ENCODE peak calls at places on chromosomes 16 and 17, in seven cellular contexts. U is Calu3, R is cardiac fibroblast, O is upper lobe of right lung, C is progenitor cell of endocrine pancreas, L is pancreas, V is fibroblast of mammary gland. K is an unnamed sample.

GRCh38 chr16:85172465-85173071 is 60.3 kb upstream of the CIBAR2 start:
- DNase-seq in R (no peak), V (peak), C (no peak), O (no peak), U (peak), L (no peak), K (no peak)

GRCh38 chr17:57459286-57459915 is 203.1 kb downstream of the MSI2 start:
- DNase-seq in V (peak), L (no peak), U (peak), O (no peak), C (no peak), R (peak), K (peak)

GRCh38 chr16:75138636-75139035 is 9.7 kb upstream of the ZFP1 start:
- DNase-seq in O (no peak), L (no peak), R (no peak), V (peak), C (no peak), U (no peak), K (no peak)

GRCh38 chr16:73172621-73173312 is 124.8 kb upstream of the ZFHX3 start:
- DNase-seq in O (peak), L (peak), V (peak), R (peak), C (no peak), U (peak), K (no peak)

GRCh38 chr16:81492965-81493754 is 48.6 kb downstream of the CMIP start:
- DNase-seq in O (no peak), R (no peak), L (no peak), U (no peak), C (no peak), V (no peak), K (no peak)

GRCh38 chr16:16178455-16179162 is 44.7 kb downstream of the ABCC6 start:
- DNase-seq in L (no peak), U (no peak), C (no peak), O (no peak), V (no peak), R (no peak), K (no peak)

GRCh38 chr17:32976605-32977004 is 15.0 kb upstream of the SPACA3 start:
- DNase-seq in U (no peak), L (no peak), R (no peak), O (no peak), V (no peak), C (no peak), K (no peak)

GRCh38 chr16:81567987-81568748 is 123.6 kb downstream of the CMIP start:
- DNase-seq in R (peak), V (peak), O (no peak), C (no peak), U (peak), L (peak), K (no peak)

GRCh38 chr17:16923904-16924700 is 47.8 kb downstream of the TNFRSF13B start:
- DNase-seq in C (no peak), R (no peak), O (peak), V (no peak), L (peak), U (no peak), K (no peak)

GRCh38 chr17:82974136-82974952 is 105.1 kb upstream of the METRNL start:
- DNase-seq in R (no peak), V (no peak), O (peak), L (no peak), C (no peak), U (no peak), K (peak)

GRCh38 chr17:82358467-82359350 is at the start of gene TEX19:
- DNase-seq in L (no peak), O (no peak), U (no peak), V (peak), C (no peak), R (no peak), K (peak)

GRCh38 chr17:59406808-59407381 is 75.4 kb downstream of the YPEL2 start:
- DNase-seq in O (no peak), L (no peak), V (peak), U (peak), C (no peak), R (peak), K (no peak)

GRCh38 chr17:63534078-63534570 is 11.0 kb downstream of the KCNH6 start:
- DNase-seq in L (no peak), R (no peak), C (no peak), V (no peak), O (no peak), U (no peak), K (no peak)

GRCh38 chr16:89072216-89073130 is 21.2 kb upstream of the ACSF3 start:
- DNase-seq in R (no peak), V (peak), C (no peak), L (no peak), O (no peak), U (no peak), K (no peak)

GRCh38 chr17:28807925-28808641 is 34.5 kb downstream of the FAM222B start:
- DNase-seq in L (no peak), C (no peak), O (no peak), R (peak), V (peak), U (peak), K (no peak)

GRCh38 chr17:4536742-4537411 is 18.3 kb downstream of the MYBBP1A start:
- DNase-seq in R (peak), C (no peak), V (peak), O (no peak), L (no peak), U (no peak), K (no peak)

GRCh38 chr16:57341062-57341440 is 17.5 kb upstream of the CCL22 start:
- DNase-seq in U (no peak), O (no peak), C (no peak), V (no peak), L (no peak), R (no peak), K (no peak)

GRCh38 chr17:72122002-72122310 is 1.1 kb downstream of the SOX9 start:
- DNase-seq in L (no peak), C (no peak), U (no peak), R (no peak), O (no peak), V (no peak), K (peak)

GRCh38 chr17:72321886-72322285 is 201.1 kb downstream of the SOX9 start:
- DNase-seq in C (no peak), R (no peak), V (no peak), O (no peak), U (no peak), L (peak), K (no peak)

GRCh38 chr17:29368926-29369325 is 21.2 kb upstream of the TAOK1 start:
- DNase-seq in O (no peak), U (no peak), L (no peak), R (no peak), V (no peak), C (no peak), K (no peak)

GRCh38 chr17:4583796-4584124 is 569 bp upstream of the SMTNL2 start:
- DNase-seq in L (no peak), V (no peak), C (no peak), R (no peak), U (no peak), O (no peak), K (no peak)

GRCh38 chr17:36749493-36749892 is 148.1 kb downstream of the MRM1 start:
- DNase-seq in R (no peak), O (no peak), C (no peak), V (no peak), L (no peak), U (no peak), K (no peak)

GRCh38 chr17:32266389-32267269 is 997 bp downstream of the RHBDL3 start:
- DNase-seq in R (no peak), U (peak), V (no peak), O (no peak), L (peak), C (peak), K (peak)

GRCh38 chr16:57591086-57591869 is 37.2 kb upstream of the ADGRG1 start:
- DNase-seq in L (peak), U (peak), O (peak), R (peak), C (peak), V (peak), K (peak)

GRCh38 chr17:30309591-30309990 is 17.8 kb upstream of the BLMH start:
- DNase-seq in U (no peak), R (peak), C (no peak), O (no peak), V (peak), L (no peak), K (no peak)

GRCh38 chr17:67379251-67379630 is 2.2 kb downstream of the PITPNC1 start:
- DNase-seq in C (no peak), O (no peak), R (no peak), U (no peak), V (no peak), L (no peak), K (no peak)

GRCh38 chr17:56891751-56892150 is 22.1 kb downstream of the TRIM25 start:
- DNase-seq in C (no peak), V (no peak), L (peak), R (peak), U (no peak), O (peak), K (no peak)

GRCh38 chr17:27810902-27811557 is 10.7 kb upstream of the NOS2 start:
- DNase-seq in L (no peak), R (peak), U (no peak), C (no peak), O (no peak), V (peak), K (no peak)

GRCh38 chr17:22505660-22506059 is 813.3 kb downstream of the KCNJ18 start:
- DNase-seq in C (no peak), V (no peak), U (no peak), L (no peak), R (no peak), O (no peak), K (no peak)

GRCh38 chr16:89096042-89096717 is 2.5 kb downstream of the ACSF3 start:
- DNase-seq in C (no peak), U (no peak), L (no peak), R (no peak), V (no peak), O (no peak), K (no peak)

GRCh38 chr16:50972899-50973298 is 178.2 kb downstream of the SALL1 start:
- DNase-seq in O (no peak), U (no peak), V (no peak), L (no peak), R (no peak), C (no peak), K (no peak)

GRCh38 chr17:17692353-17693252 is 11.3 kb downstream of the RAI1 start:
- DNase-seq in O (no peak), U (no peak), R (no peak), V (no peak), L (no peak), C (no peak), K (no peak)

GRCh38 chr16:69711115-69711740 is 15.1 kb downstream of the NQO1 start:
- DNase-seq in L (no peak), R (peak), O (peak), U (peak), V (peak), C (no peak), K (no peak)

GRCh38 chr16:87316450-87316922 is 706 bp downstream of the C16orf95 start:
- DNase-seq in V (no peak), C (no peak), U (no peak), R (no peak), O (no peak), L (no peak), K (no peak)

GRCh38 chr17:73210002-73210678 is 17.3 kb downstream of the COG1 start:
- DNase-seq in U (no peak), O (no peak), V (no peak), C (no peak), L (no peak), R (no peak), K (no peak)

GRCh38 chr17:28392491-28392890 is 13.5 kb downstream of the SLC46A1 start:
- DNase-seq in C (no peak), V (peak), O (no peak), L (no peak), R (no peak), U (no peak), K (no peak)

GRCh38 chr16:87593710-87594258 is 8.5 kb upstream of the JPH3 start:
- DNase-seq in C (no peak), R (no peak), L (no peak), V (no peak), U (no peak), O (no peak), K (no peak)

GRCh38 chr17:62179525-62180161 is 114.6 kb upstream of the MED13 start:
- DNase-seq in V (peak), R (peak), C (no peak), L (no peak), O (no peak), U (peak), K (no peak)
- TF ChIP-seq CTCF in V (no peak), R (no peak), C (no peak), L (no peak), O (no peak), U (no peak), K (no peak)

GRCh38 chr17:81302861-81303326 is 7.8 kb upstream of the SLC38A10 start:
- DNase-seq in L (no peak), R (no peak), U (peak), O (no peak), V (no peak), C (no peak), K (no peak)
- TF ChIP-seq CTCF in L (no peak), R (no peak), U (no peak), O (no peak), V (no peak), C (peak), K (no peak)

DNA sequence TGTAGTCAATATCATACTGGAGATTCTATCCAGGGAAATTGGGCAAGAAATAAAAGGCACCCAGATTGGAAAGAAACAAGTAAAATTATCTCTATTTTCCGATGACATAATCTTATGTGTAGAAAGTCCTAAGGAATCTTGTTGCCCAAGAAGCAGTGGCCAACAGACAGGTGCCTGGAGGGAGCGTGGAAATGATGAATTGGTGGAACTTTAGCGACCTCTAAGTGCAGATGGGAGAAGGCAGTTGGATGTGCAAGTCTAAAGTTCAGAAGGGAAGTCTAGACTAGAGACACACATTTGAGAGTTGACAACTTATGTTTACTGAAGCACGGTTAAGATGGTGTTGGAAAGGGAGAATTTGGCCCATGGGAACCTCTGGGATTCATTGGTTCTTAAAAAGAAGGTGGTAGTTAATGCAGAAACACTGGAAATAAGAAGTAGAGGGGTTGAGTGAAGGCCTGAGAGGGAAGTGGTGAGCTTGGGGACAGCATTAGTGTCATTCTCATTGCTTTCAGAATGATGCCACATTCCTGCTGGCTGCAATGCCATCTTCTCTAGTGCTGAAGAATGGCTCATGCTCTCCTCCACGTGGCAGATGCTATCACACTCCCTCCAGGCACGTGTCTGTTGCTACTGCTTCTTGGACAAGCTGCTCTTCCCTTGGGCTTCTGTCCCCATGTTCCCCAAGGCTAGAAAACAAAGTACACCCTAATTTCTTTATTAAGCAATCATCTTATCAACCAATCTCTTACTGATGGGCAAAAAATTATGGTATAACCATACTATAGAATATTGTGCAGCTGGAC is 24.0 kb downstream of the TAT start:
- DNase-seq in U (peak), L (no peak), O (no peak), R (no peak), V (no peak), C (no peak), K (no peak)
- TF ChIP-seq CTCF in U (peak), L (no peak), O (no peak), R (no peak), V (no peak), C (no peak), K (no peak)

GRCh38 chr16:19899605-19899955 is 14.9 kb upstream of the GPRC5B start:
- DNase-seq in L (no peak), R (no peak), V (no peak), U (no peak), C (no peak), O (no peak), K (no peak)
- TF ChIP-seq CTCF in L (no peak), R (no peak), V (no peak), U (no peak), C (no peak), O (no peak), K (no peak)

GRCh38 chr17:38746893-38747384 is 1.2 kb downstream of the PCGF2 start:
- DNase-seq in L (no peak), O (no peak), V (no peak), U (no peak), R (no peak), C (no peak), K (no peak)

GRCh38 chr17:38749222-38750043 is 1.3 kb upstream of the PCGF2 start:
- DNase-seq in V (peak), O (peak), C (peak), L (peak), R (peak), U (peak), K (peak)

GRCh38 chr17:38746004-38746892 is 1.9 kb downstream of the PCGF2 start:
- DNase-seq in L (no peak), C (no peak), V (no peak), U (no peak), R (no peak), O (no peak), K (no peak)

GRCh38 chr17:38748329-38749221 is at the start of gene PCGF2:
- DNase-seq in V (peak), O (peak), U (peak), L (peak), C (peak), R (peak), K (peak)

DNA sequence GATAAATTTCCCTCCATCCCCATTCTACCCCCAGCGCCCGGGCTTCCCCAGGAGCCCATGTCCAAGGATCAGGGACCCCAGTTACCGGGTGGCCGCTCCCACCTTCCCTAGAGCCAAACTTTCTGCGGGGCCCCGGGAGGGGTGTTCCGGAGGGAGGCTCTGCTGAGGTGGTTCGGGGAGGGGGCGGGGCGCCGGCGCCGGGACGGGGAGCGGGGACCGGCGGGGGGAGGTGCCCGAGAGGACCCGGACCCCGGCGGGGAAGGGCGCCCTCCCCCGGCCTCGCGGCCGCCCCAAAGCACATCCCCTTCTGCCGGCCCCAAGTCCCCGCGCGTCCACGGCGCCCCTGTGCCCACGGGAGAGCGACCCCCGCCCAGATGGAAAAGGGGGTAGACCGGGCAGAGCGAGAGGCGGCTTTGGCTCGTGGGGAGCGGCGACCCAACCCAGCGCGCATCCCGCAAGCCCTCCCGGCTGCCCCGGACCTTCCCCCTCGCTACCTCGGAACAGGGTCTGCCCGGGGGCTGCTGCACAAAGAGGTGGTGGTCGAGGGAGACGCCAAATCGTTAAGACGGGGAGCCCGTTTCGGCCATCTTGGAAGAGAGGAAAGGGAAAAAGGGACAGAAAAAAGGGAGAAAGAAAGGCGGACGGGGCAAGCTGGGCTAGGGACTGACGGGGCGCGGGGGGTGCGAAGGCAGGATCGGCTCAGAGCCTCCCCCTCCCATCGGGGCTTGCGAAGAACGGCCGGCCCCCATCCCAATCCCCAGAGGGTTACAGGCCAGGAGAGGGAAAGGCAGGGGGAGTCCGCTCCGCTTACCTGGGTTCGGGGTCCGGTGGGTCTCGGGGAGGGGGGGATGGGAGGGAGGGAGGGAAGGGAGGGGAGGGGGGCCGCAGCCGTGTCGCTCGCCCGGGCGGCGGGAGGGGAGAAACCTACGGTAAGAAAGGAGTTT is 479 bp downstream of the PCGF2 start:
- DNase-seq in U (peak), O (peak), C (peak), R (peak), V (no peak), L (peak), K (peak)
- TF ChIP-seq CTCF in U (peak), O (no peak), C (peak), R (no peak), V (no peak), L (no peak), K (peak)

DNA sequence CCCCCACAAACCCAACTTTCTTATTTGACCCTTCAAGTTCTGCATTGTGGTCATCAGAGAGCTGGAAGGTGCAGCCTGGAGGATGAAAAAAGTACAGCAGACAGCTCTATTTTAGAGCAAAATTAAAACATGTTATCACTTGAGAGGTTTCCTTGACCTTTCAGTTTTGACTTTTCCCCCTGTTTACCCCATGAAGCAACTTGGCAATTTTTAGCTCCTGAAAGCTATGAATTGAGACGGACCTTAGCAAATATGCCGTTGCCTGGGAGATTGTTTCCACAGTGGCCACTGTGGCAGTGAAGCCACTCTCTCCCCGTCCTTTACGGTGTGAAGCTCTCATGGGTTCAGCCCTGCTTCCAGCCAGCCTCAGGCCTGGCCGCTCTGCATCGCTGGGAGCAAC is 398.6 kb downstream of the CPPED1 start:
- DNase-seq in C (no peak), R (no peak), V (no peak), U (no peak), L (no peak), O (no peak), K (peak)
- TF ChIP-seq CTCF in C (no peak), R (no peak), V (no peak), U (no peak), L (no peak), O (no peak), K (no peak)

DNA sequence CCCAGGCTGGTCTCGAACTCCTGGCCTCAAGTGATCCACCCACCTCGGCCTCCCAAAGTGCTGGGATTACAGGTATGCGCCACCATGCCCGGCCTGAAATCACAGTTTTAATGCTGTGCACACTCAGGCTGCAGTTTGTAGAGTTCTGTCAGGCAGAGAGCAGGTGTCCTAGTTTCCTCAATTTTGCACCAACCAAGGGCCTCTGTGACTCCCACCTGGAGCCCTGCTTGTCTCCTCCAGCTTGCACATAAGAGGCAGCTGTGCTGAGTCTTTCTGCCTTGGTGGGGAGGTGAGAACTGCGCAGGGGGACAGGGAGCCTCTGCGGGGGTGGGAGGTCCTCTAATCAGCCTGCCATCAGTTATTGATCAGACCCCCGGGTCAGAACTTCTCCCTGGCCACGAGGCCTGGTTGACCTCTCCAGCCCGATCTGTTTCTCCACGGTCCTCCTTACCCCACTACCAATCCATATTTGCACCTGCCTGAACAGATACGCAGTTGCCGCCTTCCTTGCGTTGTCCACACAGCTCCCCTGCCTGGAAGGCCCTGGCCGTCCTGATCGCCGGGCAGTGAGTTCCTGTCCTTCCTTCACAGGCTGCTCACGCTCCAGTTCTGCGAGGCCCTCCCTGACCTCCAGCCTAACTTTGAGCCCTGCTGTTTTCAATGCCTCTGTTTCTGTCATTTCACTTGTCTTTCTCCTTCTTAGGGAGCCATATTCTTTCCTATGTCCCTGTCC is 48.1 kb upstream of the SIAH1 start:
- DNase-seq in C (no peak), L (no peak), U (no peak), R (no peak), O (no peak), V (no peak), K (no peak)
- TF ChIP-seq CTCF in C (no peak), L (no peak), U (no peak), R (no peak), O (no peak), V (no peak), K (no peak)